ENCODE peak calls at places on chromosomes 16 and 17, in seven cellular contexts. One of them, this sample, is unnamed.

GRCh38 chr16:81864646-81865382 is 85.7 kb downstream of the PLCG2 start:
- DNase-seq in SK-N-SH: peak
- DNase-seq in GM12878: no peak
- DNase-seq in HCT116: no peak
- DNase-seq in HepG2: no peak
- DNase-seq in NT2/D1: no peak
- DNase-seq in H1: no peak
- DNase-seq in this sample: no peak

GRCh38 chr17:879546-879945 is 97.4 kb downstream of the MRM3 start:
- DNase-seq in SK-N-SH: no peak
- DNase-seq in GM12878: peak
- DNase-seq in HCT116: peak
- DNase-seq in HepG2: peak
- DNase-seq in NT2/D1: peak
- DNase-seq in H1: peak
- DNase-seq in this sample: peak

GRCh38 chr17:22374741-22375140 is 682.4 kb downstream of the KCNJ18 start:
- DNase-seq in SK-N-SH: no peak
- DNase-seq in GM12878: no peak
- DNase-seq in HCT116: no peak
- DNase-seq in HepG2: no peak
- DNase-seq in NT2/D1: no peak
- DNase-seq in H1: no peak
- DNase-seq in this sample: no peak

GRCh38 chr16:49649013-49649785 is 206.7 kb downstream of the ZNF423 start:
- DNase-seq in SK-N-SH: no peak
- DNase-seq in GM12878: no peak
- DNase-seq in HCT116: no peak
- DNase-seq in HepG2: peak
- DNase-seq in NT2/D1: no peak
- DNase-seq in H1: no peak
- DNase-seq in this sample: no peak

GRCh38 chr16:50747206-50747956 is 5.5 kb downstream of the CYLD start:
- DNase-seq in SK-N-SH: peak
- DNase-seq in GM12878: peak
- DNase-seq in HCT116: peak
- DNase-seq in HepG2: peak
- DNase-seq in NT2/D1: no peak
- DNase-seq in H1: no peak
- DNase-seq in this sample: no peak

GRCh38 chr17:10041916-10042588 is 137.0 kb upstream of the RCVRN start:
- DNase-seq in SK-N-SH: no peak
- DNase-seq in GM12878: peak
- DNase-seq in HCT116: no peak
- DNase-seq in HepG2: no peak
- DNase-seq in NT2/D1: no peak
- DNase-seq in H1: no peak
- DNase-seq in this sample: no peak

GRCh38 chr17:16215002-16215272 is 397 bp downstream of the NCOR1 start:
- DNase-seq in SK-N-SH: peak
- DNase-seq in GM12878: no peak
- DNase-seq in HCT116: no peak
- DNase-seq in HepG2: peak
- DNase-seq in NT2/D1: peak
- DNase-seq in H1: no peak
- DNase-seq in this sample: peak

GRCh38 chr16:85687651-85688471 is 893 bp downstream of the GINS2 start:
- DNase-seq in SK-N-SH: no peak
- DNase-seq in GM12878: no peak
- DNase-seq in HCT116: no peak
- DNase-seq in HepG2: no peak
- DNase-seq in NT2/D1: no peak
- DNase-seq in H1: no peak
- DNase-seq in this sample: peak

GRCh38 chr16:57736419-57737281 is 1.1 kb downstream of the KATNB1 start:
- DNase-seq in SK-N-SH: peak
- DNase-seq in GM12878: no peak
- DNase-seq in HCT116: no peak
- DNase-seq in HepG2: peak
- DNase-seq in NT2/D1: no peak
- DNase-seq in H1: no peak
- DNase-seq in this sample: peak

GRCh38 chr17:9928601-9929341 is 23.7 kb upstream of the RCVRN start:
- DNase-seq in SK-N-SH: peak
- DNase-seq in GM12878: no peak
- DNase-seq in HCT116: peak
- DNase-seq in HepG2: peak
- DNase-seq in NT2/D1: peak
- DNase-seq in H1: peak
- DNase-seq in this sample: peak

GRCh38 chr17:50221500-50222480 is 20.4 kb upstream of the COL1A1 start:
- DNase-seq in SK-N-SH: no peak
- DNase-seq in GM12878: no peak
- DNase-seq in HCT116: no peak
- DNase-seq in HepG2: no peak
- DNase-seq in NT2/D1: no peak
- DNase-seq in H1: no peak
- DNase-seq in this sample: no peak

GRCh38 chr17:46782250-46782953 is 36.1 kb downstream of the WNT3 start:
- DNase-seq in SK-N-SH: peak
- DNase-seq in GM12878: no peak
- DNase-seq in HCT116: no peak
- DNase-seq in HepG2: peak
- DNase-seq in NT2/D1: no peak
- DNase-seq in H1: no peak
- DNase-seq in this sample: peak

GRCh38 chr17:48043171-48043570 is 5.0 kb upstream of the NFE2L1 start:
- DNase-seq in SK-N-SH: no peak
- DNase-seq in GM12878: no peak
- DNase-seq in HCT116: no peak
- DNase-seq in HepG2: no peak
- DNase-seq in NT2/D1: no peak
- DNase-seq in H1: no peak
- DNase-seq in this sample: no peak

GRCh38 chr16:87853411-87854052 is 15.8 kb downstream of the SLC7A5 start:
- DNase-seq in SK-N-SH: peak
- DNase-seq in GM12878: peak
- DNase-seq in HCT116: peak
- DNase-seq in HepG2: peak
- DNase-seq in NT2/D1: no peak
- DNase-seq in H1: peak
- DNase-seq in this sample: peak

GRCh38 chr16:21990381-21990944 is 10.5 kb downstream of the PDZD9 start:
- DNase-seq in SK-N-SH: no peak
- DNase-seq in GM12878: no peak
- DNase-seq in HCT116: no peak
- DNase-seq in HepG2: no peak
- DNase-seq in NT2/D1: no peak
- DNase-seq in H1: no peak
- DNase-seq in this sample: no peak

GRCh38 chr16:51034481-51035109 is 116.5 kb downstream of the SALL1 start:
- DNase-seq in SK-N-SH: no peak
- DNase-seq in GM12878: no peak
- DNase-seq in HCT116: no peak
- DNase-seq in HepG2: no peak
- DNase-seq in NT2/D1: no peak
- DNase-seq in H1: no peak
- DNase-seq in this sample: no peak

GRCh38 chr17:76659928-76660614 is 16.5 kb upstream of the ST6GALNAC1 start:
- DNase-seq in SK-N-SH: peak
- DNase-seq in GM12878: no peak
- DNase-seq in HCT116: no peak
- DNase-seq in HepG2: no peak
- DNase-seq in NT2/D1: no peak
- DNase-seq in H1: no peak
- DNase-seq in this sample: peak

GRCh38 chr16:69851491-69852240 is 89.5 kb downstream of the WWP2 start:
- DNase-seq in SK-N-SH: no peak
- DNase-seq in GM12878: no peak
- DNase-seq in HCT116: no peak
- DNase-seq in HepG2: no peak
- DNase-seq in NT2/D1: no peak
- DNase-seq in H1: no peak
- DNase-seq in this sample: no peak

GRCh38 chr17:10337976-10338375 is 34.8 kb downstream of the MYH13 start:
- DNase-seq in SK-N-SH: no peak
- DNase-seq in GM12878: no peak
- DNase-seq in HCT116: no peak
- DNase-seq in HepG2: no peak
- DNase-seq in NT2/D1: no peak
- DNase-seq in H1: no peak
- DNase-seq in this sample: no peak

DNA sequence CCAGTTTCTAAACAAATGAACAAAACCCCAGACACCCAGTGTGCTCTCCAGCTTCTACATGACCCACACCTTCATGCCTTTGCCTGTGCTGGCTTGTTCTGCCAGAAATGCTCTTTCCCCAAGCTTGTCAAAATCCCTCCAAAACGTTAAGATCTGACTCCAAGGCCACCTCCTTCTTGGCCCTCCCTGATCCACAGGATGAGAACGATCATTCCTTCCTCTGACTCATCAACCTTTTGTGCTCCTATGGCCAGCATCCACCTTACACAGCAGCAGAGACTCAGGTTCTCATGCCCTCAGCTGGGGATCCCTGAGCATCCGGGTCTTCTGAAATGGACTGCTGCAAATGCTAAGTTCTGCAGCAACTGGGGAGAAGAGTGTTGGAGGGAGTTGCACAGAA is 3.0 kb downstream of the ZBTB4 start:
- DNase-seq in SK-N-SH: no peak
- DNase-seq in GM12878: no peak
- DNase-seq in HCT116: no peak
- DNase-seq in HepG2: no peak
- DNase-seq in NT2/D1: no peak
- DNase-seq in H1: no peak
- DNase-seq in this sample: no peak
- TF ChIP-seq YY1 in SK-N-SH: no peak
- TF ChIP-seq YY1 in GM12878: no peak
- TF ChIP-seq YY1 in HCT116: no peak
- TF ChIP-seq YY1 in HepG2: no peak
- TF ChIP-seq YY1 in NT2/D1: no peak
- TF ChIP-seq YY1 in H1: no peak
- TF ChIP-seq YY1 in this sample: no peak

GRCh38 chr16:71919033-71919432 is 23.7 kb downstream of the IST1 start:
- DNase-seq in SK-N-SH: no peak
- DNase-seq in GM12878: no peak
- DNase-seq in HCT116: no peak
- DNase-seq in HepG2: no peak
- DNase-seq in NT2/D1: no peak
- DNase-seq in H1: no peak
- DNase-seq in this sample: no peak
- TF ChIP-seq YY1 in SK-N-SH: no peak
- TF ChIP-seq YY1 in GM12878: no peak
- TF ChIP-seq YY1 in HCT116: no peak
- TF ChIP-seq YY1 in HepG2: no peak
- TF ChIP-seq YY1 in NT2/D1: no peak
- TF ChIP-seq YY1 in H1: no peak
- TF ChIP-seq YY1 in this sample: no peak

DNA sequence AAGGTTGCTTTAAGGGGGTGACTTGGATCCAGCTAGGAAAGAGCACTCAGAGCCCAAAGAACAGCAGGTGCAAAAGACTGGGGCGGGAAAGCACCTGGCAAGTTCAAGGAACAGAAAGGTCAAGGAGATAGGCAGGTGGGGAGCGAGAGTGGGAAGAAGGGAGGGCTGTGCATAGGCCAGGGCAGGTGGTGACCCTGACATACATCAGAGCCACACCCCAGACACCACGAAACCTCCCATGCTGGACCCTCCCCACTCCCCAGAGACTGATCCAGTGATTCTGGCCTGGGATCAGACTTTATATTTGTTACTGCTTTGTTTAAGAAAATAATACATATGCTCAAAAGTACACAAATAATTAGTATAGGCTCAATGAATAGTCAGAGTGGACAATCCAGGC is 48.5 kb upstream of the RBFOX3 start:
- DNase-seq in SK-N-SH: no peak
- DNase-seq in GM12878: no peak
- DNase-seq in HCT116: no peak
- DNase-seq in HepG2: no peak
- DNase-seq in NT2/D1: no peak
- DNase-seq in H1: no peak
- DNase-seq in this sample: no peak
- TF ChIP-seq YY1 in SK-N-SH: no peak
- TF ChIP-seq YY1 in GM12878: no peak
- TF ChIP-seq YY1 in HCT116: no peak
- TF ChIP-seq YY1 in HepG2: no peak
- TF ChIP-seq YY1 in NT2/D1: no peak
- TF ChIP-seq YY1 in H1: no peak
- TF ChIP-seq YY1 in this sample: no peak

DNA sequence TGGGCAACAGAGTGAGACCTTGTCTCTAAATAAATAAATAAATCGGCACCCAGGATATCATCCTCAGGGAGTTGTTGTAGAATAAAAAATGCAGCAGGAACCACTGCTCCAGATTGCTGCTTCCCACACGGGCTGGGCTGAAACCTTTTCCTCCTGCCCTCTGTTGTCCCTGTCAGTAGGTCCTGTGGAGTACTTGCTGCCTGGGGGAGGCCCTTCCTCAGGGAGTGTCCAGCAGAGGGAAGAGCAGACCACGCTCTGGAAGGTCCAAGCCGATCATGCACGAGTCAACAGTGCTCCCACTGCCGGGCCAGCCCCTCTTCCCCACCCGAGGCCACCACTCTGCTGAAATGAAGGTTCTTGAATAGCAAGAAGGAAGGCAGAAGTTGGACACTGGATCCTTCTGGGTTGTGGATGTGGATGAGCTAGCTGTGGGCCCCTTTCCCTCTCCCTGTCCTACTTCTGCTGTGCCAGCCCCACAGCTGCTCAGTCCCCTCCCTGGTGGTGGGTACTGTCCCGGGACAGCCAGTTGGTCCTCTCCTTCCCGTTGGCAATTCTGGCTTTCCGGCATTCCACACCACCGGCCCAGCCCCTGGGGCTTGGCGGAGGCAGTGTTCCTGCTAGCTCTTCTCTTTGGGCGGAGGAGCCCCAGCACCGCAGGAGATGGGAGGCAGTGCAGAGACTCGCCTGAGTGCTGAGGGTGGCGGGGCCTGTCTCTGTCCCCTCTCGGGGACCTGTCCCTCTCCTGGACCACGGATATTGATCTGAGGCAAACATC is 10.8 kb downstream of the CDK5R1 start:
- DNase-seq in SK-N-SH: no peak
- DNase-seq in GM12878: no peak
- DNase-seq in HCT116: no peak
- DNase-seq in HepG2: no peak
- DNase-seq in NT2/D1: no peak
- DNase-seq in H1: no peak
- DNase-seq in this sample: no peak
- TF ChIP-seq YY1 in SK-N-SH: no peak
- TF ChIP-seq YY1 in GM12878: no peak
- TF ChIP-seq YY1 in HCT116: no peak
- TF ChIP-seq YY1 in HepG2: no peak
- TF ChIP-seq YY1 in NT2/D1: no peak
- TF ChIP-seq YY1 in H1: no peak
- TF ChIP-seq YY1 in this sample: no peak